ENCODE peak calls at places on chromosomes 7 and 10, in ten cellular contexts. Y, I, S, N, G, H, O, D, R and V are unnamed samples.

GRCh38 chr7:130277763-130278643 is 11.3 kb downstream of the CPA2 start:
- DNase-seq in Y (peak), I (peak), S (no peak), N (peak), G (no peak), H (peak), O (no peak), D (no peak), R (no peak), V (no peak)

GRCh38 chr10:71582019-71582418 is 137.6 kb downstream of the C10orf105 start:
- DNase-seq in Y (no peak), I (peak), S (no peak), N (peak), G (no peak), H (no peak), O (no peak), D (no peak), R (no peak), V (no peak)

GRCh38 chr7:111238891-111239290 is 148.0 kb downstream of the LRRN3 start:
- DNase-seq in Y (no peak), I (peak), S (no peak), N (no peak), G (no peak), H (no peak), O (no peak), D (no peak), R (no peak), V (no peak)

GRCh38 chr10:75137533-75138438 is 26.3 kb downstream of the SAMD8 start:
- DNase-seq in Y (no peak), I (peak), S (no peak), N (no peak), G (no peak), H (no peak), O (peak), D (no peak), R (peak), V (peak)

GRCh38 chr10:32265756-32266155 is 81.2 kb downstream of the EPC1 start:
- DNase-seq in Y (no peak), I (no peak), S (no peak), N (no peak), G (no peak), H (no peak), O (no peak), D (no peak), R (no peak), V (no peak)

GRCh38 chr10:113853577-113854018 is 284 bp downstream of the DCLRE1A start:
- DNase-seq in Y (no peak), I (no peak), S (no peak), N (no peak), G (no peak), H (no peak), O (no peak), D (no peak), R (no peak), V (no peak)

GRCh38 chr7:139923090-139923489 is 94.0 kb downstream of the TBXAS1 start:
- DNase-seq in Y (no peak), I (no peak), S (no peak), N (no peak), G (no peak), H (no peak), O (no peak), D (no peak), R (no peak), V (no peak)

GRCh38 chr10:64134676-64135075 is 613.5 kb downstream of the REEP3 start:
- DNase-seq in Y (no peak), I (no peak), S (no peak), N (no peak), G (no peak), H (no peak), O (no peak), D (no peak), R (no peak), V (no peak)

GRCh38 chr7:150346922-150347321 is 5.5 kb upstream of the RARRES2 start:
- DNase-seq in Y (no peak), I (no peak), S (no peak), N (no peak), G (no peak), H (no peak), O (no peak), D (no peak), R (no peak), V (no peak)

GRCh38 chr10:47311193-47311899 is 10.9 kb upstream of the GDF2 start:
- DNase-seq in Y (no peak), I (no peak), S (no peak), N (no peak), G (no peak), H (no peak), O (no peak), D (peak), R (no peak), V (no peak)

GRCh38 chr10:95660283-95660682 is 3.8 kb upstream of the ALDH18A1 start:
- DNase-seq in Y (no peak), I (peak), S (no peak), N (no peak), G (no peak), H (no peak), O (no peak), D (no peak), R (no peak), V (no peak)